ENCODE peak calls at places on chromosomes 7 and 10, in ten cellular contexts. F is mammary epithelial cell, D is uterus, U is Panc1, G is cardiac muscle cell, R is keratinocyte, S is pancreas, P is PC-9, A is ovary, Q is OCI-LY7. M is an unnamed sample.
A peak's percentile ranks its signal among the peaks of the same experiment; 100 is the strongest.

GRCh38 chr7:96246972-96247371 is 74.9 kb downstream of the SLC25A13 start:
- DNase-seq in F (no peak), D (no peak), U (no peak), G (no peak), R (no peak), S (no peak), P (no peak), A (no peak), Q (no peak), M (no peak)

GRCh38 chr10:30095811-30096422 is 36.5 kb upstream of the JCAD start:
- DNase-seq in F (no peak), D (no peak), U (no peak), G (no peak), R (no peak), S (no peak), P (no peak), A (no peak), Q (no peak), M (no peak)

GRCh38 chr7:137258552-137258951 is 85.0 kb downstream of the PTN start:
- DNase-seq in F (no peak), D (no peak), U (no peak), G (no peak), R (no peak), S (no peak), P (no peak), A (no peak), Q (no peak), M (no peak)

GRCh38 chr10:68271104-68271882 is 39.4 kb upstream of the ATOH7 start:
- DNase-seq in F (no peak), D (no peak), U (no peak), G (no peak), R (no peak), S (no peak), P (no peak), A (no peak), Q (no peak), M (no peak)

GRCh38 chr10:23343591-23344225 is 889 bp downstream of the C10orf67 start:
- DNase-seq in F (peak; percentile 55), D (peak; percentile 36), U (no peak), G (peak; percentile 77), R (no peak), S (peak; percentile 54), P (peak; percentile 71), A (peak; percentile 89), Q (no peak), M (no peak)

GRCh38 chr7:157585113-157585861 is 248.5 kb downstream of the DNAJB6 start:
- DNase-seq in F (no peak), D (no peak), U (no peak), G (no peak), R (no peak), S (no peak), P (no peak), A (no peak), Q (peak; percentile 45), M (no peak)

GRCh38 chr7:43562383-43562782 is 20.5 kb upstream of the STK17A start:
- DNase-seq in F (no peak), D (no peak), U (no peak), G (no peak), R (no peak), S (no peak), P (no peak), A (no peak), Q (no peak), M (no peak)

GRCh38 chr10:22438714-22439113 is 93.4 kb downstream of the SPAG6 start:
- DNase-seq in F (no peak), D (no peak), U (no peak), G (no peak), R (no peak), S (no peak), P (no peak), A (no peak), Q (no peak), M (no peak)

GRCh38 chr10:1424648-1425047 is 312.7 kb downstream of the ADARB2 start:
- DNase-seq in F (no peak), D (no peak), U (no peak), G (no peak), R (no peak), S (no peak), P (no peak), A (no peak), Q (no peak), M (no peak)

GRCh38 chr10:87845624-87846377 is 17.5 kb downstream of the KLLN start:
- DNase-seq in F (peak; percentile 63), D (no peak), U (peak; percentile 81), G (no peak), R (no peak), S (no peak), P (peak; percentile 10), A (no peak), Q (no peak), M (peak; percentile 68)

GRCh38 chr7:34845666-34846361 is 187.8 kb downstream of the NPSR1 start:
- DNase-seq in F (peak; percentile 30), D (no peak), U (no peak), G (no peak), R (no peak), S (no peak), P (peak; percentile 22), A (no peak), Q (no peak), M (no peak)

GRCh38 chr10:71696635-71697326 is 22.8 kb downstream of the C10orf105 start:
- DNase-seq in F (no peak), D (no peak), U (peak; percentile 48), G (peak; percentile 77), R (no peak), S (peak; percentile 62), P (peak; percentile 68), A (peak; percentile 67), Q (peak; percentile 77), M (no peak)

GRCh38 chr10:110259317-110259716 is 45.4 kb downstream of the SMNDC1 start:
- DNase-seq in F (no peak), D (no peak), U (no peak), G (no peak), R (no peak), S (no peak), P (no peak), A (no peak), Q (no peak), M (no peak)

GRCh38 chr10:110258542-110258941 is 46.2 kb downstream of the SMNDC1 start:
- DNase-seq in F (no peak), D (no peak), U (no peak), G (no peak), R (no peak), S (no peak), P (no peak), A (no peak), Q (no peak), M (no peak)

GRCh38 chr10:110263164-110263563 is 41.6 kb downstream of the SMNDC1 start:
- DNase-seq in F (no peak), D (no peak), U (no peak), G (no peak), R (no peak), S (no peak), P (no peak), A (no peak), Q (no peak), M (no peak)

GRCh38 chr10:110265573-110266193 is 39.0 kb downstream of the SMNDC1 start:
- DNase-seq in F (no peak), D (no peak), U (no peak), G (no peak), R (no peak), S (no peak), P (no peak), A (no peak), Q (no peak), M (no peak)

DNA sequence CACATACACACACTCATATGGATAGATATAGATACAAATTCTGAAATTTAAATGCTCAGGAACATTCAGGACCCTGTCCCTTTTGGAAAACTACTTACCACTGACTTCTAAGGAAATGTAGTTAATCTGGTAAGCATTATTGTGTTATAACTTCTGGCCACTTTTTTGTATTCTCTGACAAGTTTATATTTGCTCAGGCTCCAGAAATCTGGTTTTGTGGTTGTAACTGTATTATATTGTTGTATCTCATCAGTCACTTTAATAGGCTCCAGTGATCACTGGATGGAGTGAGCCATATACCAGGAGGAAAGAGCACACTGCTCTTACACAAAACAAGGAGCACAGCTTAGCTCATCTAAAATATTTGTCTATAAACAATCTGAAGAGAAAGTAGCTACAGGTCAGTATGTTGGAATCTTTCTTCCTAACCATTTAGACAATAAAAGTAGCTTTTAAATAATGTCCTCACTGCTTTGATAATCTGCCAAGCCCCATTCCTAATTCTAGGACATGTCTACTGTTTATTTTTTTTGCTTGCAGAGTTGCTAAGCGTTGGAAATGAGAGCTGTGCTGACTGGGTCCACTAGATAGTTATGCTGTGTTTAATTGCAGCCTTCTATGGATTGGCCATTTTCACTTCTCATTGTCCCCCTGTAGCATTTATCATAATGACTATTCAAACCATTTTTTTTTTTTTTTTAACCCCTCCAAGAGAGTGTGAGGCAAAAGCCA is 43.8 kb downstream of the SMNDC1 start:
- DNase-seq in F (no peak), D (no peak), U (no peak), G (no peak), R (no peak), S (no peak), P (no peak), A (no peak), Q (no peak), M (no peak)
- H3K27ac ChIP-seq in F (no peak overlapping the region), D (peak overlapping the region; percentile 1), U (no peak overlapping the region), G (no peak overlapping the region), R (no peak overlapping the region), S (no peak overlapping the region), P (no peak overlapping the region), A (no peak overlapping the region), Q (no peak overlapping the region), M (no peak overlapping the region)

GRCh38 chr7:42097756-42098155 is 139.3 kb downstream of the GLI3 start:
- DNase-seq in F (peak; percentile 98), D (no peak), U (no peak), G (no peak), R (peak; percentile 91), S (no peak), P (no peak), A (no peak), Q (no peak), M (no peak)
- TF ChIP-seq CTCF in F (peak; percentile 46), D (no peak), U (no peak), G (peak; percentile 31), R (peak; percentile 59), S (no peak), P (no peak), A (no peak), Q (peak; percentile 42), M (peak; percentile 38)

GRCh38 chr10:100886544-100886943 is 26.2 kb upstream of the SLF2 start:
- DNase-seq in F (no peak), D (no peak), U (no peak), G (no peak), R (no peak), S (no peak), P (no peak), A (no peak), Q (no peak), M (no peak)
- H3K27ac ChIP-seq in F (no peak overlapping the region), D (peak overlapping the region; percentile 82), U (no peak overlapping the region), G (no peak overlapping the region), R (peak overlapping the region; percentile 39), S (no peak overlapping the region), P (no peak overlapping the region), A (peak overlapping the region; percentile 55), Q (no peak overlapping the region), M (no peak overlapping the region)

GRCh38 chr10:94545277-94546057 is at the start of gene HELLS:
- DNase-seq in F (peak; percentile 85), D (peak; percentile 80), U (peak; percentile 78), G (peak; percentile 93), R (peak; percentile 50), S (peak; percentile 91), P (peak; percentile 72), A (peak; percentile 84), Q (peak; percentile 93), M (peak; percentile 70)
- TF ChIP-seq CTCF in F (no peak), D (peak; percentile 9), U (no peak), G (no peak), R (no peak), S (no peak), P (no peak), A (no peak), Q (no peak), M (no peak)